ENCODE peak calls at places on chromosomes 11 and 22, in six cellular contexts. One of them, this sample, is unnamed. For H3K79me1, the result is how much of the 10 kb centered on the place peaks cover.

GRCh38 chr11:120941000-120941399 is 82.9 kb upstream of the TBCEL start:
- DNase-seq in mesenchymal stem cell: no peak
- DNase-seq in neuronal stem cell: no peak
- DNase-seq in mesendoderm: no peak
- DNase-seq in IMR-90: no peak
- DNase-seq in H1: no peak
- DNase-seq in this sample: no peak

GRCh38 chr22:16961477-16962186 is 46.4 kb downstream of the GAB4 start:
- DNase-seq in mesenchymal stem cell: no peak
- DNase-seq in neuronal stem cell: no peak
- DNase-seq in mesendoderm: no peak
- DNase-seq in IMR-90: no peak
- DNase-seq in H1: peak
- DNase-seq in this sample: no peak

GRCh38 chr22:48750282-48750681 is 1077.4 kb downstream of the BRD1 start:
- DNase-seq in mesenchymal stem cell: no peak
- DNase-seq in neuronal stem cell: no peak
- DNase-seq in mesendoderm: no peak
- DNase-seq in IMR-90: no peak
- DNase-seq in H1: no peak
- DNase-seq in this sample: no peak

GRCh38 chr11:71342951-71343827 is 90.8 kb upstream of the SHANK2 start:
- DNase-seq in mesenchymal stem cell: peak
- DNase-seq in neuronal stem cell: peak
- DNase-seq in mesendoderm: peak
- DNase-seq in IMR-90: peak
- DNase-seq in H1: peak
- DNase-seq in this sample: no peak

GRCh38 chr22:42769574-42770447 is 49.1 kb upstream of the A4GALT start:
- DNase-seq in mesenchymal stem cell: peak
- DNase-seq in neuronal stem cell: no peak
- DNase-seq in mesendoderm: no peak
- DNase-seq in IMR-90: peak
- DNase-seq in H1: no peak
- DNase-seq in this sample: peak

GRCh38 chr11:33692013-33692504 is 8.6 kb downstream of the C11orf91 start:
- DNase-seq in mesenchymal stem cell: peak
- DNase-seq in neuronal stem cell: no peak
- DNase-seq in mesendoderm: peak
- DNase-seq in IMR-90: peak
- DNase-seq in H1: no peak
- DNase-seq in this sample: peak

GRCh38 chr11:28337701-28338100 is 229.5 kb downstream of the METTL15 start:
- DNase-seq in mesenchymal stem cell: peak
- DNase-seq in neuronal stem cell: no peak
- DNase-seq in mesendoderm: no peak
- DNase-seq in IMR-90: peak
- DNase-seq in H1: no peak
- DNase-seq in this sample: peak

GRCh38 chr11:76670475-76671235 is at the start of gene LRRC32:
- DNase-seq in mesenchymal stem cell: no peak
- DNase-seq in neuronal stem cell: peak
- DNase-seq in mesendoderm: peak
- DNase-seq in IMR-90: no peak
- DNase-seq in H1: peak
- DNase-seq in this sample: peak

GRCh38 chr11:65499713-65500261 is 942 bp downstream of the MALAT1 start:
- DNase-seq in mesenchymal stem cell: no peak
- DNase-seq in neuronal stem cell: no peak
- DNase-seq in mesendoderm: no peak
- DNase-seq in IMR-90: no peak
- DNase-seq in H1: no peak
- DNase-seq in this sample: no peak

GRCh38 chr11:65498977-65499712 is at the start of gene MALAT1:
- DNase-seq in mesenchymal stem cell: peak
- DNase-seq in neuronal stem cell: peak
- DNase-seq in mesendoderm: peak
- DNase-seq in IMR-90: peak
- DNase-seq in H1: peak
- DNase-seq in this sample: peak

GRCh38 chr11:65497141-65498041 is 1.5 kb upstream of the MALAT1 start:
- DNase-seq in mesenchymal stem cell: peak
- DNase-seq in neuronal stem cell: peak
- DNase-seq in mesendoderm: peak
- DNase-seq in IMR-90: peak
- DNase-seq in H1: peak
- DNase-seq in this sample: peak

GRCh38 chr11:65498042-65498726 is 661 bp upstream of the MALAT1 start:
- DNase-seq in mesenchymal stem cell: peak
- DNase-seq in neuronal stem cell: no peak
- DNase-seq in mesendoderm: peak
- DNase-seq in IMR-90: peak
- DNase-seq in H1: peak
- DNase-seq in this sample: peak

DNA sequence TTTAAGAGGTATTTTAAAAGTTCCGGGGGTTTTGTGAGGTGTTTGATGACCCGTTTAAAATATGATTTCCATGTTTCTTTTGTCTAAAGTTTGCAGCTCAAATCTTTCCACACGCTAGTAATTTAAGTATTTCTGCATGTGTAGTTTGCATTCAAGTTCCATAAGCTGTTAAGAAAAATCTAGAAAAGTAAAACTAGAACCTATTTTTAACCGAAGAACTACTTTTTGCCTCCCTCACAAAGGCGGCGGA is 193 bp upstream of the MALAT1 start:
- DNase-seq in mesenchymal stem cell: no peak
- DNase-seq in neuronal stem cell: no peak
- DNase-seq in mesendoderm: no peak
- DNase-seq in IMR-90: no peak
- DNase-seq in H1: no peak
- DNase-seq in this sample: no peak
- H2AK5ac ChIP-seq in mesenchymal stem cell: peak
- H2AK5ac ChIP-seq in neuronal stem cell: no peak
- H2AK5ac ChIP-seq in mesendoderm: no peak
- H2AK5ac ChIP-seq in IMR-90: peak
- H2AK5ac ChIP-seq in H1: peak
- H2AK5ac ChIP-seq in this sample: no peak

GRCh38 chr11:98625526-98625925 is 395.2 kb upstream of the CNTN5 start:
- DNase-seq in mesenchymal stem cell: no peak
- DNase-seq in neuronal stem cell: peak
- DNase-seq in mesendoderm: no peak
- DNase-seq in IMR-90: no peak
- DNase-seq in H1: no peak
- DNase-seq in this sample: no peak
- H3K4me3 ChIP-seq in mesenchymal stem cell: no peak
- H3K4me3 ChIP-seq in neuronal stem cell: no peak
- H3K4me3 ChIP-seq in mesendoderm: no peak
- H3K4me3 ChIP-seq in IMR-90: no peak
- H3K4me3 ChIP-seq in H1: no peak
- H3K4me3 ChIP-seq in this sample: no peak

GRCh38 chr11:36452987-36453386 is 57.1 kb downstream of the TRAF6 start:
- DNase-seq in mesenchymal stem cell: no peak
- DNase-seq in neuronal stem cell: no peak
- DNase-seq in mesendoderm: no peak
- DNase-seq in IMR-90: no peak
- DNase-seq in H1: no peak
- DNase-seq in this sample: no peak
- H3K79me1 ChIP-seq in mesenchymal stem cell: under half
- H3K79me1 ChIP-seq in neuronal stem cell: under half
- H3K79me1 ChIP-seq in mesendoderm: under half
- H3K79me1 ChIP-seq in IMR-90: under half
- H3K79me1 ChIP-seq in H1: under half
- H3K79me1 ChIP-seq in this sample: under half

DNA sequence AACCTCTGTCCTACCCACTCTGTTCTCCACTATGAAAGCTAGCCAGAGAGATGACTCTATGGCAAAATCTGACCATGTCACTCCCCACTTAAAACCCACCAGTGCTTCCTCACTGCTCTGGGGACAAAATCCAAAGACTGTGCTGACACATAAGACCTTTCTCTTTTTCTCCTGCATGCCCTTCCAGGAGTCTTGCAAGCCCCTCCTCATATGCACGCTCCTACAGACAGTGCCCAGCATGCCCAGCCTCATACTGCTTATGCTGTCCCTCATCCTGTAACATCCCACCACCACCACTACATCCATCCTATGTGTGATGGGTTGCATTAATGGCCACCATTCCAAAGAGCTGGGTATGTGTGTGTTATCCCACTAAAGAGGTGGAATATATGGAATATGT is 118.3 kb downstream of the BUD13 start:
- DNase-seq in mesenchymal stem cell: no peak
- DNase-seq in neuronal stem cell: no peak
- DNase-seq in mesendoderm: no peak
- DNase-seq in IMR-90: no peak
- DNase-seq in H1: no peak
- DNase-seq in this sample: no peak
- H2AK5ac ChIP-seq in mesenchymal stem cell: no peak
- H2AK5ac ChIP-seq in neuronal stem cell: no peak
- H2AK5ac ChIP-seq in mesendoderm: no peak
- H2AK5ac ChIP-seq in IMR-90: no peak
- H2AK5ac ChIP-seq in H1: no peak
- H2AK5ac ChIP-seq in this sample: no peak

GRCh38 chr22:19522190-19522880 is 1.9 kb downstream of the CLDN5 start:
- DNase-seq in mesenchymal stem cell: no peak
- DNase-seq in neuronal stem cell: no peak
- DNase-seq in mesendoderm: peak
- DNase-seq in IMR-90: no peak
- DNase-seq in H1: no peak
- DNase-seq in this sample: no peak
- H3K4me3 ChIP-seq in mesenchymal stem cell: no peak
- H3K4me3 ChIP-seq in neuronal stem cell: no peak
- H3K4me3 ChIP-seq in mesendoderm: no peak
- H3K4me3 ChIP-seq in IMR-90: no peak
- H3K4me3 ChIP-seq in H1: no peak
- H3K4me3 ChIP-seq in this sample: no peak

GRCh38 chr22:27517361-27517760 is 284.2 kb downstream of the MN1 start:
- DNase-seq in mesenchymal stem cell: no peak
- DNase-seq in neuronal stem cell: no peak
- DNase-seq in mesendoderm: no peak
- DNase-seq in IMR-90: no peak
- DNase-seq in H1: no peak
- DNase-seq in this sample: no peak
- H3K79me1 ChIP-seq in mesenchymal stem cell: under half
- H3K79me1 ChIP-seq in neuronal stem cell: under half
- H3K79me1 ChIP-seq in mesendoderm: under half
- H3K79me1 ChIP-seq in IMR-90: under half
- H3K79me1 ChIP-seq in H1: under half
- H3K79me1 ChIP-seq in this sample: under half

DNA sequence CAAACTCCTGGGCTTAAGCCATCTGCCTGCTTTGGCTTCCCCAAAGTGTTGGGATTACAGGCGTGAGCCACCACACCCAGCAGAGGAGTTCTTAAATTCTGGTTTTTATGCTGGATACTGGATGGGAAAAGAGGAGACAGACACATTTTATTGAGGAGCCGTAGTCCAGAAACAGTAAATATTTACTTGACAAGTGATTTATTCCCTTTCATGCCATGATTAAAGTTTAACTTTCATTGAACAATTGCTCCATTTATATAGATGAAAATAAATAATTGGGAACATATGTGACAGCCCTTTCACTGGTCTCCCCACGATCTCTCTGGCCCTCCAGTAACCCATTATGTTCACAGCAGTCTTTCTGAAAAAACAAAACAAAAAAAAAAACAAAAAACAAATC is 19.4 kb upstream of the GRK3 start:
- DNase-seq in mesenchymal stem cell: no peak
- DNase-seq in neuronal stem cell: no peak
- DNase-seq in mesendoderm: no peak
- DNase-seq in IMR-90: no peak
- DNase-seq in H1: no peak
- DNase-seq in this sample: no peak
- H2AK5ac ChIP-seq in mesenchymal stem cell: no peak
- H2AK5ac ChIP-seq in neuronal stem cell: no peak
- H2AK5ac ChIP-seq in mesendoderm: no peak
- H2AK5ac ChIP-seq in IMR-90: no peak
- H2AK5ac ChIP-seq in H1: no peak
- H2AK5ac ChIP-seq in this sample: no peak

DNA sequence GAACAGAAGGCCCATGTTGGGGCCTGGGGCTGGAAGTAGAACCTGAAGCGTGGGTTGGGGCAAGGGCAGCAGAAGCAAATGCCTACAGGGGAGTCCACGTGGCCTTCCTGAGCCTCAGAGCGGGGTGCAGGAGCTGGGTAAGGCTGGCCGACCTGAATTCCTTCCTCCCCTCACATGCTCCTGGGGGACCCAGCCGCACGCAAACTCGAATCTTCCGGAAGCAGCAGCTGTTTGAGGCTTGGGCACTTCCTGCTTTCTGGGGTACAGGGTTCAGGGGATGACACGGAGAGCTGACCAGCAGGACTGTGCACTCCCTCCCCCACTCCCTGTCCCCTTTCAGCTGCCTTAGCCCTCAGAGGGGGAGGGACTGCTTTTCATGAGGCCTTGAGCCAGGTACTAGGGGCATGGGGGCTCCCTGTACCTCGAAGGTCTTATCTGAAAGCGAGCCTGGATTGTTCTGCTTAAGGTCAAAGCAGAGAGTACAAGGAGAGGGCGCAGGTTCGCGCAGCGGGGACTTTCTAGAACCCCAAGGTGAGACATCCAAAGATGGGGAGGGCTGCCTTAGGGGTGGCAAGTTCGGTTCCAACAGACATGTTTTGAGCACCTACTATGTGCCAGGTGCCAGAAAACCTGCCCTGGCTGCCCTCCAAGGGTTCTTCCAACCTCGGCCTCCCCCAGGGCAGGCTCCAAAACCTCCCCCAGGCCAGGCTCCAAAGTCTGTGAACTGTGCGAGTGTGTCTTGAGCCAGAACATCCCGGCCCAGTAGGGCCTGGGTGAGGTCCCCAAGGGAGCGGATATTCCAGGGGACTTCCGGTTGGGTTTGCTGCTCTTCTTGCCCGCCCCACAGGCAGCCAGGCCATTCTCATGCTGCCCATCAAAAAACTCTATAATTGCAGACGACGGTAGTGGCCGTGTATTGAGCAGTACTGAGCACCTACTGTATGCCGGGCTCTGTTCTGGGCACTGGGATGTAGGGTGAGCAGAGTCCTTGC is 1.7 kb downstream of the NCF4 start:
- DNase-seq in mesenchymal stem cell: no peak
- DNase-seq in neuronal stem cell: no peak
- DNase-seq in mesendoderm: no peak
- DNase-seq in IMR-90: no peak
- DNase-seq in H1: no peak
- DNase-seq in this sample: no peak
- H3K4me3 ChIP-seq in mesenchymal stem cell: no peak
- H3K4me3 ChIP-seq in neuronal stem cell: no peak
- H3K4me3 ChIP-seq in mesendoderm: no peak
- H3K4me3 ChIP-seq in IMR-90: no peak
- H3K4me3 ChIP-seq in H1: no peak
- H3K4me3 ChIP-seq in this sample: no peak

DNA sequence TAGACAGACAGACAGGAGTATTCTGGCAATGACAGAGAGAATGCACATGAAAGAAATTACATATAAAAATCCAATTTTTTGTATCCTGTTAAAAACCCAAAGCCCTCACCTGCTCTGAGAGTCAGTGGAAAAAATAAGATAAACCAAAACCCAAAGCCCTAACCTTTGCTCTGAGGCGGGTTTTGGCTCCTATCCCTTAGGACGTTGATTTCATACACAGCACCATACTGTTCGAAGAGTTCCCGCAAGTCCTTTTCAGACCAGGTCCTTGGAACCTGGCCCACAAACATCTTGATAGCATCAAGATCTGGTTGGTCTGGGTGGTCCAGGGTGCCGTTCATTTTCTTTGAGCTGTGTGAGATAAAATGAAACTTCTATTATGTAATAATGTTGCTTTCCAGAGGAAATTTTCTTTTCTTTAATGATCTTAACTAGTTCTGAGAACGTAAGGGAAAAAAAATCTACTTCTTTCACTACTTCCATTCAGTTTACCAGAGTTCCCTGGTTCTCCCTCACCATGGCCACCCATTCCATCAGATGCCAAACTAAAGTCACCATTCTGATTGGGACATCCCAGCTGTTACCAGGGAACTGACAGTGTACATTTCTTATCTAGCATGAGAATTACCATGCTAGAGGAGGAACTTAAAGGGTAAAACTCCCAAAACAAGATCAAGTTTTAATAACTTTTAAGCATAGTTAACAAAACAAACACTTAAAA is 39.9 kb upstream of the RAPSN start:
- DNase-seq in mesenchymal stem cell: no peak
- DNase-seq in neuronal stem cell: no peak
- DNase-seq in mesendoderm: no peak
- DNase-seq in IMR-90: no peak
- DNase-seq in H1: no peak
- DNase-seq in this sample: no peak
- H3K79me1 ChIP-seq in mesenchymal stem cell: under half
- H3K79me1 ChIP-seq in neuronal stem cell: under half
- H3K79me1 ChIP-seq in mesendoderm: under half
- H3K79me1 ChIP-seq in IMR-90: half or more
- H3K79me1 ChIP-seq in H1: under half
- H3K79me1 ChIP-seq in this sample: under half

This sample was measured in trophoblast cell.